ENCODE peak calls at places on chromosomes 3 and 15, in five cellular contexts. V is A549, P is IMR-90, A is HepG2, G is GM12878. U is an unnamed sample.

GRCh38 chr3:11143476-11143875 is 10.8 kb upstream of the HRH1 start:
- DNase-seq in V (no peak), P (peak), A (no peak), G (no peak), U (no peak)

GRCh38 chr3:134373278-134373941 is 837 bp downstream of the AMOTL2 start:
- DNase-seq in V (no peak), P (peak), A (peak), G (no peak), U (no peak)

GRCh38 chr15:80154336-80154735 is 1.5 kb downstream of the FAH start:
- DNase-seq in V (no peak), P (peak), A (peak), G (no peak), U (no peak)

GRCh38 chr15:84142888-84143337 is 92.7 kb upstream of the GOLGA6L4 start:
- DNase-seq in V (peak), P (peak), A (peak), G (peak), U (peak)

GRCh38 chr3:16290827-16291196 is 25.8 kb downstream of the OXNAD1 start:
- DNase-seq in V (no peak), P (no peak), A (no peak), G (no peak), U (no peak)

GRCh38 chr15:98727115-98728040 is 79.0 kb downstream of the IGF1R start:
- DNase-seq in V (peak), P (peak), A (peak), G (no peak), U (no peak)

GRCh38 chr15:73319460-73320245 is 49.1 kb downstream of the HCN4 start:
- DNase-seq in V (no peak), P (no peak), A (no peak), G (no peak), U (no peak)

GRCh38 chr15:61613729-61614128 is 384.6 kb upstream of the RORA start:
- DNase-seq in V (no peak), P (no peak), A (no peak), G (no peak), U (no peak)

GRCh38 chr3:111610189-111610588 is 15.0 kb upstream of the ZBED2 start:
- DNase-seq in V (no peak), P (no peak), A (no peak), G (peak), U (no peak)

GRCh38 chr3:157087398-157088132 is 72.4 kb downstream of the CCNL1 start:
- DNase-seq in V (no peak), P (no peak), A (no peak), G (no peak), U (no peak)

GRCh38 chr15:75327005-75327404 is 8.9 kb upstream of the COMMD4 start:
- DNase-seq in V (no peak), P (no peak), A (no peak), G (no peak), U (no peak)

GRCh38 chr3:27431116-27431515 is 53.1 kb downstream of the SLC4A7 start:
- DNase-seq in V (peak), P (peak), A (no peak), G (no peak), U (no peak)

GRCh38 chr3:22013641-22014040 is 262.6 kb upstream of the ZNF385D start:
- DNase-seq in V (no peak), P (no peak), A (no peak), G (no peak), U (no peak)

GRCh38 chr3:126399348-126399730 is 4.6 kb downstream of the CFAP100 start:
- DNase-seq in V (no peak), P (no peak), A (no peak), G (peak), U (no peak)

GRCh38 chr3:13595001-13595421 is 46.1 kb downstream of the FBLN2 start:
- DNase-seq in V (no peak), P (no peak), A (no peak), G (no peak), U (no peak)

GRCh38 chr3:151400341-151400740 is 15.8 kb upstream of the P2RY12 start:
- DNase-seq in V (no peak), P (no peak), A (no peak), G (no peak), U (no peak)

GRCh38 chr3:143786229-143787199 is 61.8 kb downstream of the SLC9A9 start:
- DNase-seq in V (no peak), P (peak), A (no peak), G (no peak), U (no peak)

GRCh38 chr15:64013179-64014043 is 32.9 kb downstream of the DAPK2 start:
- DNase-seq in V (no peak), P (no peak), A (no peak), G (no peak), U (no peak)

GRCh38 chr15:32651229-32651837 is 9.8 kb downstream of the SCG5 start:
- DNase-seq in V (peak), P (peak), A (peak), G (no peak), U (peak)

GRCh38 chr15:69538381-69538780 is 85.8 kb downstream of the RPLP1 start:
- DNase-seq in V (no peak), P (no peak), A (no peak), G (no peak), U (no peak)

GRCh38 chr15:86690566-86690965 is 610.9 kb downstream of the AGBL1 start:
- DNase-seq in V (no peak), P (no peak), A (no peak), G (no peak), U (no peak)

GRCh38 chr15:90599116-90599515 is 69.4 kb downstream of the CRTC3 start:
- DNase-seq in V (no peak), P (no peak), A (no peak), G (no peak), U (no peak)

GRCh38 chr15:67943961-67944674 is 104.3 kb upstream of the RNU6-1 start:
- DNase-seq in V (no peak), P (no peak), A (no peak), G (no peak), U (no peak)

GRCh38 chr3:156626104-156626503 is 48.3 kb upstream of the TIPARP start:
- DNase-seq in V (no peak), P (no peak), A (no peak), G (no peak), U (no peak)

DNA sequence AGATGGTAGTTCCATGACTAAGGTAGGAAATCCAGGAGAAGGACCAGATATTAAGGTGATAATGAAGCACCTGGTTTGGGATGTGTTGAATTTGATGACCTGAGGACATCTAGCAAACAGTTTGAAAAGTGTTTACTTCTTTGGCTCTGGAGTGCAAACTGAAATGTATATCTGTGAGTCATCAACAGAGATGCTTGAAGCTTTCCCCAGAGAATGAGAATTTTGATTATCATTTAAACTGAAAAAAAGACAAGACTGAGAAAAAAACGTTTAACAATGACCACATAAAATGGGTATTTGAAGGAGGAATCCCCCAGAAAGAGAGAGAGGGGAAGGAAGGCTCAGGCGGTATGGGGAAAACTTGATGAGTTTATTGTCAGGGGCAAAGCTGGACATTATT is 20.7 kb upstream of the GSK3B start:
- DNase-seq in V (no peak), P (peak), A (no peak), G (no peak), U (no peak)
- TF ChIP-seq BHLHE40 in V (no peak), P (no peak), A (no peak), G (no peak), U (no peak)

DNA sequence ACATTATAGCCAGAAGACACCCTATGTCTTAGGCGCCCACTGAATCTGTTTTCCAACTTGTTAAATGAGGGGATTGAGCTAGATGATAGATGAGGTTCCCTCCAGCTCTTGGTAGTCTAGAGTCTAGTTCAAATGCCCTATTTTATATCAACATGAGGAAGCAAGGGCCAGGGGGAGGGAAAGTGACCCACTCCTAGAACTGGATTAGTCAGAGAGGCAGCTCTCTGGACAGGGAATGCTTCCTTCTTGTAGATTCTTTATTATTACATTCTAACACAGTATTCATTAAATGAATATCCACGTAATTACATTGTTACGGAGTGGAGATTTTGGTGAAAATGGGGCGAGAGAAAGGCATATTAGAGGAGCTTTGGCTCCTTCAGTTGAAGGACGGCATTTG is 89.5 kb downstream of the RAD18 start:
- DNase-seq in V (no peak), P (peak), A (no peak), G (no peak), U (no peak)
- TF ChIP-seq RAD21 in V (no peak), P (no peak), A (no peak), G (no peak), U (no peak)

GRCh38 chr3:114417265-114417664 is 123.4 kb downstream of the TIGIT start:
- DNase-seq in V (no peak), P (no peak), A (no peak), G (no peak), U (no peak)
- TF ChIP-seq BHLHE40 in V (no peak), P (no peak), A (no peak), G (no peak), U (no peak)

GRCh38 chr15:34013746-34014145 is 25.3 kb downstream of the AVEN start:
- DNase-seq in V (no peak), P (no peak), A (no peak), G (no peak), U (no peak)

GRCh38 chr15:34012461-34013028 is 26.5 kb downstream of the AVEN start:
- DNase-seq in V (no peak), P (no peak), A (no peak), G (no peak), U (no peak)

GRCh38 chr15:34009656-34010055 is 29.3 kb downstream of the AVEN start:
- DNase-seq in V (no peak), P (no peak), A (no peak), G (no peak), U (no peak)

GRCh38 chr15:34010921-34011320 is 28.1 kb downstream of the AVEN start:
- DNase-seq in V (no peak), P (no peak), A (no peak), G (no peak), U (no peak)

GRCh38 chr15:34011476-34011875 is 27.5 kb downstream of the AVEN start:
- DNase-seq in V (no peak), P (no peak), A (no peak), G (no peak), U (no peak)
- TF ChIP-seq RAD21 in V (no peak), P (no peak), A (no peak), G (no peak), U (no peak)